ENCODE peak calls at places on chromosomes 3 and 15, in ten cellular contexts. X, Y, T, O, Z, W, H, M, U and S are unnamed samples.

GRCh38 chr3:152261329-152261728 is 7.4 kb upstream of the MBNL1 start:
- DNase-seq in U (no peak), H (no peak), O (no peak), M (no peak), T (no peak), W (no peak), Y (no peak), X (no peak), Z (no peak), S (no peak)

GRCh38 chr3:158350971-158351370 is 220.0 kb upstream of the MLF1 start:
- DNase-seq in O (no peak), X (no peak), T (no peak), W (no peak), U (no peak), M (no peak), H (no peak), Y (no peak), Z (no peak), S (no peak)

GRCh38 chr15:48381861-48382260 is 50.6 kb downstream of the DUT start:
- DNase-seq in Y (no peak), U (no peak), H (no peak), X (no peak), M (no peak), O (no peak), Z (no peak), T (no peak), W (no peak), S (no peak)

GRCh38 chr15:101664303-101664913 is 12.2 kb upstream of the TM2D3 start:
- DNase-seq in M (no peak), U (no peak), T (no peak), H (no peak), W (no peak), Z (no peak), X (no peak), O (no peak), Y (no peak), S (no peak)

GRCh38 chr3:127853681-127854080 is 31.4 kb upstream of the MGLL start:
- DNase-seq in H (no peak), O (no peak), Z (no peak), U (no peak), W (no peak), T (no peak), M (no peak), X (no peak), Y (no peak), S (no peak)

GRCh38 chr15:34436126-34436955 is 1.3 kb downstream of the GOLGA8A start:
- DNase-seq in M (peak), T (no peak), X (peak), O (no peak), U (no peak), Y (no peak), W (no peak), H (peak), Z (peak), S (no peak)

GRCh38 chr15:63473999-63474809 is 30.2 kb upstream of the USP3 start:
- DNase-seq in M (no peak), O (no peak), Z (peak), W (no peak), H (peak), U (peak), X (peak), T (no peak), Y (no peak), S (peak)

GRCh38 chr3:159929181-159929893 is 59.3 kb upstream of the IL12A start:
- DNase-seq in H (no peak), M (peak), Z (no peak), Y (no peak), O (peak), W (no peak), T (no peak), U (no peak), X (no peak), S (peak)

GRCh38 chr15:101404245-101404644 is 85.3 kb downstream of the PCSK6 start:
- DNase-seq in Y (no peak), Z (no peak), H (no peak), O (no peak), X (no peak), U (no peak), W (no peak), M (no peak), T (no peak), S (no peak)

GRCh38 chr3:98650966-98651765 is 57.8 kb upstream of the CPOX start:
- DNase-seq in Z (no peak), Y (no peak), W (no peak), X (no peak), T (no peak), H (no peak), O (no peak), M (no peak), U (no peak), S (no peak)

GRCh38 chr3:13525827-13526625 is 22.9 kb upstream of the FBLN2 start:
- DNase-seq in M (no peak), H (no peak), Z (no peak), W (no peak), O (no peak), X (no peak), T (no peak), Y (no peak), U (no peak), S (no peak)

GRCh38 chr3:127964053-127964452 is 49.0 kb downstream of the KBTBD12 start:
- DNase-seq in W (peak), T (no peak), H (no peak), U (no peak), Y (no peak), Z (no peak), O (no peak), M (no peak), X (no peak), S (no peak)

GRCh38 chr3:51819709-51820406 is 40.8 kb upstream of the IQCF6 start:
- DNase-seq in Y (no peak), U (no peak), O (no peak), Z (no peak), W (no peak), M (no peak), T (peak), X (no peak), H (no peak), S (no peak)

GRCh38 chr3:37715358-37715757 is 146.3 kb upstream of the CTDSPL start:
- DNase-seq in X (no peak), Y (no peak), O (no peak), Z (no peak), T (no peak), W (no peak), M (no peak), H (no peak), U (no peak), S (no peak)

GRCh38 chr15:25171111-25171811 is 216.5 kb downstream of the SNRPN start:
- DNase-seq in W (no peak), Y (peak), Z (no peak), H (no peak), T (no peak), U (no peak), X (no peak), M (no peak), O (no peak), S (no peak)

GRCh38 chr3:105821433-105821832 is 47.4 kb downstream of the CBLB start:
- DNase-seq in M (no peak), W (no peak), Y (no peak), T (no peak), Z (no peak), X (no peak), H (no peak), U (no peak), O (no peak), S (no peak)

GRCh38 chr15:53404930-53405493 is 354.5 kb downstream of the WDR72 start:
- DNase-seq in U (no peak), M (no peak), Y (no peak), X (no peak), H (no peak), T (no peak), Z (no peak), W (no peak), O (no peak), S (no peak)

GRCh38 chr3:32340639-32341365 is 50.9 kb upstream of the CMTM7 start:
- DNase-seq in W (no peak), Z (no peak), Y (no peak), O (no peak), U (no peak), M (no peak), T (no peak), X (no peak), H (no peak), S (no peak)

GRCh38 chr15:92979011-92979701 is 79.0 kb downstream of the CHD2 start:
- DNase-seq in O (no peak), X (no peak), U (no peak), Z (no peak), H (peak), T (no peak), W (no peak), Y (no peak), M (no peak), S (no peak)

GRCh38 chr3:178422406-178422805 is 113.8 kb upstream of the KCNMB2 start:
- DNase-seq in Y (no peak), X (no peak), U (no peak), O (no peak), H (no peak), Z (no peak), T (no peak), W (no peak), M (no peak), S (no peak)

GRCh38 chr3:10665611-10666010 is 150.4 kb upstream of the SLC6A11 start:
- DNase-seq in M (no peak), Y (no peak), W (no peak), O (no peak), Z (no peak), H (no peak), T (no peak), U (no peak), X (no peak), S (no peak)

GRCh38 chr3:144085964-144086363 is 114.3 kb downstream of the DIPK2A start:
- DNase-seq in Y (peak), U (no peak), X (no peak), H (no peak), M (no peak), W (peak), T (no peak), O (no peak), Z (no peak), S (peak)

GRCh38 chr3:118304557-118304956 is 730.1 kb downstream of the IGSF11 start:
- DNase-seq in Z (no peak), T (no peak), U (no peak), W (no peak), M (no peak), Y (no peak), X (no peak), H (no peak), O (no peak), S (no peak)

GRCh38 chr3:157274644-157275137 is 114.7 kb upstream of the CCNL1 start:
- DNase-seq in Y (no peak), T (no peak), Z (no peak), O (peak), W (no peak), U (no peak), M (no peak), X (no peak), H (no peak), S (no peak)

GRCh38 chr15:40787991-40788390 is 18.2 kb downstream of the C15orf62 start:
- DNase-seq in T (no peak), O (no peak), H (no peak), Y (no peak), W (peak), Z (no peak), M (no peak), X (no peak), U (no peak), S (no peak)

GRCh38 chr15:92097473-92098178 is 244.1 kb downstream of the SLCO3A1 start:
- DNase-seq in Y (peak), M (no peak), O (peak), X (peak), Z (peak), W (peak), U (peak), T (no peak), H (peak), S (peak)

GRCh38 chr3:171427771-171428320 is 32.4 kb downstream of the TNIK start:
- DNase-seq in W (no peak), Z (no peak), T (no peak), U (no peak), H (no peak), M (no peak), Y (no peak), X (no peak), O (no peak), S (no peak)

GRCh38 chr3:182597621-182598041 is 195.7 kb upstream of the ATP11B start:
- DNase-seq in T (no peak), U (no peak), Z (no peak), Y (no peak), H (no peak), W (no peak), M (peak), O (no peak), X (no peak), S (peak)

GRCh38 chr3:11350374-11350773 is 78.2 kb downstream of the ATG7 start:
- DNase-seq in X (no peak), W (no peak), U (no peak), Z (no peak), H (no peak), Y (no peak), T (no peak), M (no peak), O (no peak), S (no peak)

GRCh38 chr3:189324538-189325138 is 152.9 kb downstream of the TPRG1 start:
- DNase-seq in U (peak), Z (peak), H (peak), W (peak), Y (peak), O (no peak), M (peak), X (peak), T (peak), S (peak)

GRCh38 chr3:11774296-11774877 is 72.3 kb downstream of the TAMM41 start:
- DNase-seq in O (peak), Y (peak), H (no peak), U (no peak), W (peak), T (no peak), M (peak), X (no peak), Z (no peak), S (peak)

GRCh38 chr3:64650096-64650622 is 37.6 kb downstream of the ADAMTS9 start:
- DNase-seq in T (no peak), U (no peak), X (no peak), W (peak), M (no peak), Y (no peak), Z (no peak), O (no peak), H (no peak), S (no peak)

GRCh38 chr3:177481329-177481728 is 284.0 kb upstream of the TBL1XR1 start:
- DNase-seq in W (no peak), Y (no peak), U (no peak), H (no peak), T (no peak), Z (no peak), M (no peak), X (no peak), O (no peak), S (no peak)

GRCh38 chr15:40323953-40324937 is 753 bp downstream of the INAFM2 start:
- DNase-seq in M (no peak), O (no peak), H (no peak), T (no peak), Y (no peak), X (no peak), U (no peak), W (no peak), Z (no peak), S (no peak)

GRCh38 chr3:177545964-177546363 is 348.7 kb upstream of the TBL1XR1 start:
- DNase-seq in W (no peak), O (no peak), U (no peak), X (no peak), Y (no peak), T (no peak), H (no peak), M (no peak), Z (no peak), S (no peak)

GRCh38 chr3:51358981-51359380 is 26.1 kb upstream of the MANF start:
- DNase-seq in O (no peak), X (no peak), M (no peak), T (no peak), U (no peak), Y (peak), Z (no peak), H (no peak), W (no peak), S (no peak)

GRCh38 chr3:71584216-71585061 is 911 bp upstream of the FOXP1 start:
- DNase-seq in Z (peak), O (peak), T (peak), X (peak), U (peak), H (peak), Y (peak), W (peak), M (peak), S (peak)